ENCODE peak calls at places on chromosomes 2 and 18, in eight cellular contexts. D is heart left ventricle; W is ascending aorta; Y is hepatocyte; S is testis; L is breast epithelium; Q is endothelial cell of umbilical vein; F is effector memory CD4-positive, alpha-beta T cell. J is an unnamed sample.

GRCh38 chr2:27572998-27573429 is 9.8 kb upstream of the ZNF512 start:
- DNase-seq in D (no peak), W (no peak), Y (no peak), S (no peak), L (no peak), Q (no peak), F (no peak), J (no peak)

GRCh38 chr2:112622528-112622849 is 23.2 kb upstream of the SLC20A1 start:
- DNase-seq in D (no peak), W (no peak), Y (peak), S (no peak), L (no peak), Q (no peak), F (no peak), J (no peak)

GRCh38 chr2:136101042-136101441 is 16.9 kb downstream of the CXCR4 start:
- DNase-seq in D (no peak), W (no peak), Y (no peak), S (no peak), L (no peak), Q (no peak), F (no peak), J (no peak)

GRCh38 chr18:58370096-58370495 is 258.8 kb downstream of the ALPK2 start:
- DNase-seq in D (no peak), W (no peak), Y (no peak), S (no peak), L (no peak), Q (no peak), F (no peak), J (no peak)

GRCh38 chr2:197198890-197199289 is 111.7 kb downstream of the ANKRD44 start:
- DNase-seq in D (peak), W (peak), Y (no peak), S (peak), L (peak), Q (no peak), F (peak), J (no peak)

GRCh38 chr2:138752231-138752956 is 27.8 kb downstream of the NXPH2 start:
- DNase-seq in D (no peak), W (no peak), Y (peak), S (no peak), L (peak), Q (no peak), F (no peak), J (no peak)

GRCh38 chr18:62788111-62788510 is 72.8 kb downstream of the PHLPP1 start:
- DNase-seq in D (no peak), W (no peak), Y (no peak), S (no peak), L (no peak), Q (no peak), F (no peak), J (no peak)

GRCh38 chr2:215828528-215829184 is 184.7 kb downstream of the MREG start:
- DNase-seq in D (no peak), W (peak), Y (peak), S (peak), L (peak), Q (peak), F (no peak), J (no peak)

GRCh38 chr2:241925821-241926441 is 56.4 kb downstream of the RTP5 start:
- DNase-seq in D (no peak), W (no peak), Y (no peak), S (no peak), L (no peak), Q (no peak), F (no peak), J (no peak)

DNA sequence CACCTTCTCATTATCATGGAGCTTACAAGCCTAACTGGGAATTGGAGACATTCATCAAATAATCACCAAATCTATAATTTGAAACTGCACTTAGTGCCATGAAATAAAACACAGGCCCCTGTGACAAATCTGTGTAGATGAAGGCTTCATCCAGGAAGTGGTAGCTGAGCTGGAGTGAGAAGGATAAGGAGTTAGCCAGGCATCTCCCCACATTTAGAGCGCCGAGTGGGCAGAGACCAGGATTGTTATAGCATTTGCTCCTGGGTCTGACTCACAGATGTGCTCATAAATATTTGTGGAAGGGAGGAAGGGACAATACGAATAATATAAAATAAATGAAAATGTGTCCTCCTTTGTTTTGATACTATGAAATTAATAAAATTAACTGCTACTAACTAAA is 2.5 kb upstream of the MAT2A start:
- DNase-seq in D (no peak), W (no peak), Y (peak), S (no peak), L (no peak), Q (no peak), F (no peak), J (no peak)
- H3K27ac ChIP-seq in D (peak), W (peak), Y (peak), S (peak), L (peak), Q (no peak), F (no peak), J (peak)

GRCh38 chr2:151576080-151576479 is 158.2 kb downstream of the NEB start:
- DNase-seq in D (no peak), W (no peak), Y (peak), S (no peak), L (no peak), Q (no peak), F (no peak), J (no peak)
- H3K27ac ChIP-seq in D (no peak), W (no peak), Y (no peak), S (no peak), L (no peak), Q (no peak), F (no peak), J (no peak)

GRCh38 chr2:177538323-177538722 is 145.8 kb downstream of the AGPS start:
- DNase-seq in D (no peak), W (no peak), Y (no peak), S (no peak), L (no peak), Q (no peak), F (no peak), J (no peak)
- H3K27ac ChIP-seq in D (no peak), W (no peak), Y (no peak), S (no peak), L (no peak), Q (no peak), F (no peak), J (no peak)

GRCh38 chr18:8708670-8709069 is 3.3 kb downstream of the MTCL1 start:
- DNase-seq in D (no peak), W (no peak), Y (no peak), S (no peak), L (no peak), Q (no peak), F (no peak), J (no peak)
- H3K27ac ChIP-seq in D (no peak), W (no peak), Y (no peak), S (peak), L (no peak), Q (no peak), F (no peak), J (no peak)

GRCh38 chr2:106158131-106158530 is 36.0 kb downstream of the UXS1 start:
- DNase-seq in D (no peak), W (no peak), Y (no peak), S (no peak), L (no peak), Q (no peak), F (no peak), J (no peak)
- H3K27ac ChIP-seq in D (no peak), W (no peak), Y (no peak), S (no peak), L (no peak), Q (no peak), F (peak), J (no peak)